ENCODE peak calls at places on chromosomes 6 and 20, in eight cellular contexts. L is IMR-90; E is stimulated activated naive B cell treated with anti-CD40 and anti-IgM and Interleukin-4, amounts not matched to agents 10 μg/mL and 1 μg/mL and 100 μg/mL, for 72 hours; F is Calu3; V is BE2C; U is D721Med; H is heart right ventricle; O is uterus. A is an unnamed sample.

GRCh38 chr20:61847986-61848385 is 217.7 kb downstream of the TAF4 start:
- DNase-seq in V (no peak), U (no peak), F (no peak), O (no peak), L (no peak), H (no peak), E (no peak), A (no peak)

GRCh38 chr6:53543341-53544010 is 1.4 kb downstream of the GCLC start:
- DNase-seq in U (no peak), H (no peak), F (no peak), V (no peak), E (no peak), L (peak), O (no peak), A (peak)

GRCh38 chr6:92534109-92534508 is 885.2 kb downstream of the EPHA7 start:
- DNase-seq in L (no peak), H (no peak), U (no peak), F (no peak), E (no peak), O (no peak), V (no peak), A (no peak)

GRCh38 chr20:59145926-59146800 is 17.5 kb upstream of the ZNF831 start:
- DNase-seq in L (no peak), V (no peak), H (no peak), O (no peak), U (no peak), E (no peak), F (no peak), A (no peak)

GRCh38 chr6:125732398-125732797 is 17.0 kb upstream of the HEY2 start:
- DNase-seq in H (no peak), U (no peak), F (no peak), L (no peak), E (no peak), O (no peak), V (no peak), A (no peak)

GRCh38 chr6:110180228-110181008 is at the start of gene CDC40:
- DNase-seq in U (no peak), L (no peak), V (peak), F (peak), O (peak), H (peak), E (peak), A (no peak)

GRCh38 chr6:136921936-136922679 is at the start of gene SLC35D3:
- DNase-seq in V (peak), H (peak), E (no peak), F (peak), O (no peak), L (no peak), U (peak), A (no peak)

GRCh38 chr20:31673943-31674463 is 36.3 kb downstream of the COX4I2 start:
- DNase-seq in F (no peak), V (no peak), L (no peak), O (no peak), E (no peak), U (no peak), H (no peak), A (no peak)

GRCh38 chr20:45336530-45337366 is 11.5 kb downstream of the SDC4 start:
- DNase-seq in L (peak), F (no peak), E (no peak), U (no peak), H (no peak), V (no peak), O (peak), A (peak)

GRCh38 chr6:139161169-139161568 is 26.3 kb downstream of the HECA start:
- DNase-seq in O (no peak), V (no peak), H (no peak), L (peak), F (no peak), E (no peak), U (no peak), A (peak)

GRCh38 chr20:62178316-62179161 is 4.3 kb upstream of the MTG2 start:
- DNase-seq in V (no peak), F (no peak), E (no peak), L (no peak), U (no peak), O (no peak), H (no peak), A (no peak)

GRCh38 chr6:100462990-100463684 is 1.6 kb downstream of the SIM1 start:
- DNase-seq in H (no peak), E (no peak), U (no peak), V (no peak), L (no peak), F (no peak), O (no peak), A (no peak)

GRCh38 chr6:36755435-36756348 is 58.1 kb downstream of the RAB44 start:
- DNase-seq in F (peak), U (no peak), O (no peak), H (no peak), E (peak), L (peak), V (no peak), A (peak)

GRCh38 chr20:32626859-32627636 is 41.9 kb upstream of the NOL4L start:
- DNase-seq in O (no peak), L (no peak), F (peak), E (no peak), U (no peak), H (no peak), V (peak), A (no peak)

GRCh38 chr20:1323256-1323655 is 5.7 kb downstream of the SDCBP2 start:
- DNase-seq in F (no peak), H (no peak), L (no peak), E (no peak), O (peak), U (no peak), V (no peak), A (no peak)

GRCh38 chr6:156731436-156731835 is 45.7 kb upstream of the ARID1B start:
- DNase-seq in F (peak), O (no peak), V (peak), E (no peak), H (no peak), L (peak), U (no peak), A (peak)

GRCh38 chr20:8795404-8795803 is 273.5 kb upstream of the PLCB4 start:
- DNase-seq in V (no peak), O (no peak), U (no peak), L (no peak), H (no peak), F (no peak), E (no peak), A (no peak)

GRCh38 chr20:840858-841567 is 7.5 kb downstream of the FAM110A start:
- DNase-seq in U (no peak), F (peak), E (no peak), O (no peak), H (no peak), V (no peak), L (no peak), A (no peak)

GRCh38 chr6:122202576-122203137 is 196.8 kb upstream of the HSF2 start:
- DNase-seq in U (no peak), V (no peak), E (no peak), H (no peak), O (no peak), F (peak), L (no peak), A (no peak)

GRCh38 chr6:142605922-142606321 is 304.1 kb downstream of the ADGRG6 start:
- DNase-seq in O (no peak), L (peak), V (no peak), E (no peak), U (no peak), H (no peak), F (no peak), A (peak)

GRCh38 chr6:146851837-146852236 is 253.1 kb downstream of the ADGB start:
- DNase-seq in U (no peak), L (peak), F (no peak), O (no peak), V (no peak), E (no peak), H (no peak), A (peak)

A was measured in fibroblast of lung.